ENCODE peak calls at places on chromosomes 11 and 22, in seven cellular contexts. I is esophagus squamous epithelium, F is sigmoid colon, R is A549, G is suprapubic skin, H is prostate gland, P is IMR-90. T is an unnamed sample.
A peak's percentile ranks its signal among the peaks of the same experiment; 100 is the strongest.

GRCh38 chr11:34865261-34865660 is 50.9 kb downstream of the APIP start:
- DNase-seq in F (no peak), H (no peak), P (no peak), I (no peak), G (no peak), R (no peak), T (no peak)

GRCh38 chr22:49502126-49502826 is 325.4 kb downstream of the BRD1 start:
- DNase-seq in R (peak; percentile 53), P (no peak), F (no peak), H (no peak), I (no peak), G (no peak), T (peak; percentile 70)

GRCh38 chr11:103202048-103202651 is 92.9 kb downstream of the DYNC2H1 start:
- DNase-seq in G (no peak), R (peak; percentile 51), H (no peak), I (no peak), P (peak; percentile 63), F (no peak), T (peak; percentile 2)

GRCh38 chr11:125404136-125404810 is 91.8 kb downstream of the FEZ1 start:
- DNase-seq in R (no peak), P (no peak), F (no peak), H (no peak), I (no peak), G (peak; percentile 50), T (no peak)

GRCh38 chr11:74442601-74443000 is 24.7 kb downstream of the KCNE3 start:
- DNase-seq in R (peak; percentile 42), P (peak; percentile 52), G (no peak), F (no peak), I (no peak), H (no peak), T (no peak)

GRCh38 chr22:49392841-49393510 is 434.7 kb downstream of the BRD1 start:
- DNase-seq in R (no peak), G (peak; percentile 33), P (no peak), F (peak; percentile 21), I (no peak), H (no peak), T (no peak)

GRCh38 chr11:113859665-113860064 is 15.7 kb downstream of the USP28 start:
- DNase-seq in P (no peak), H (peak; percentile 15), F (no peak), G (no peak), R (no peak), I (no peak), T (no peak)

GRCh38 chr22:48237466-48237865 is 1475.0 kb downstream of the TBC1D22A start:
- DNase-seq in P (no peak), F (no peak), R (no peak), I (no peak), G (no peak), H (no peak), T (no peak)

GRCh38 chr11:128476031-128476430 is 111.3 kb downstream of the ETS1 start:
- DNase-seq in H (no peak), F (no peak), G (no peak), R (no peak), P (no peak), I (no peak), T (no peak)

GRCh38 chr11:8268530-8269461 is 5.1 kb upstream of the LMO1 start:
- DNase-seq in I (no peak), H (no peak), F (peak; percentile 47), P (no peak), G (peak; percentile 49), R (no peak), T (no peak)

GRCh38 chr11:9172394-9172793 is 81.0 kb upstream of the SCUBE2 start:
- DNase-seq in G (no peak), H (no peak), R (no peak), P (no peak), F (no peak), I (no peak), T (no peak)

GRCh38 chr11:84671325-84672019 is 955.7 kb downstream of the DLG2 start:
- DNase-seq in R (peak; percentile 3), H (peak; percentile 50), F (no peak), G (no peak), I (no peak), P (no peak), T (no peak)

GRCh38 chr11:77253690-77254089 is 47.8 kb downstream of the GDPD4 start:
- DNase-seq in P (no peak), H (no peak), R (no peak), G (no peak), I (no peak), F (no peak), T (no peak)

GRCh38 chr11:112361396-112361795 is 100.7 kb upstream of the PLET1 start:
- DNase-seq in R (no peak), G (no peak), P (no peak), H (no peak), F (no peak), I (no peak), T (no peak)

GRCh38 chr22:19874307-19875060 is 19.8 kb upstream of the GNB1L start:
- DNase-seq in I (no peak), P (no peak), G (peak; percentile 67), R (no peak), H (peak; percentile 73), F (peak; percentile 63), T (no peak)

GRCh38 chr11:86958259-86958658 is 3.1 kb upstream of the FZD4 start:
- DNase-seq in H (no peak), I (no peak), G (no peak), R (no peak), F (no peak), P (no peak), T (no peak)

GRCh38 chr11:86955111-86955673 is at the start of gene FZD4:
- DNase-seq in P (peak; percentile 78), H (peak; percentile 90), F (peak; percentile 95), R (peak; percentile 88), I (no peak), G (peak; percentile 90), T (peak; percentile 60)

GRCh38 chr11:86954288-86955110 is 696 bp downstream of the FZD4 start:
- DNase-seq in R (peak; percentile 20), G (no peak), H (no peak), I (no peak), F (peak; percentile 72), P (no peak), T (no peak)

GRCh38 chr11:86952933-86953637 is 2.1 kb downstream of the FZD4 start:
- DNase-seq in H (no peak), G (no peak), F (no peak), I (no peak), P (peak; percentile 59), R (no peak), T (no peak)

GRCh38 chr11:86955674-86956522 is 703 bp upstream of the FZD4 start:
- DNase-seq in F (peak; percentile 93), H (peak; percentile 79), I (no peak), R (peak; percentile 76), G (peak; percentile 91), P (peak; percentile 61), T (peak; percentile 67)
- TF ChIP-seq POLR2A in F (no peak), H (peak; percentile 13), I (peak; percentile 26), R (no peak), G (no peak), P (no peak), T (no peak)

DNA sequence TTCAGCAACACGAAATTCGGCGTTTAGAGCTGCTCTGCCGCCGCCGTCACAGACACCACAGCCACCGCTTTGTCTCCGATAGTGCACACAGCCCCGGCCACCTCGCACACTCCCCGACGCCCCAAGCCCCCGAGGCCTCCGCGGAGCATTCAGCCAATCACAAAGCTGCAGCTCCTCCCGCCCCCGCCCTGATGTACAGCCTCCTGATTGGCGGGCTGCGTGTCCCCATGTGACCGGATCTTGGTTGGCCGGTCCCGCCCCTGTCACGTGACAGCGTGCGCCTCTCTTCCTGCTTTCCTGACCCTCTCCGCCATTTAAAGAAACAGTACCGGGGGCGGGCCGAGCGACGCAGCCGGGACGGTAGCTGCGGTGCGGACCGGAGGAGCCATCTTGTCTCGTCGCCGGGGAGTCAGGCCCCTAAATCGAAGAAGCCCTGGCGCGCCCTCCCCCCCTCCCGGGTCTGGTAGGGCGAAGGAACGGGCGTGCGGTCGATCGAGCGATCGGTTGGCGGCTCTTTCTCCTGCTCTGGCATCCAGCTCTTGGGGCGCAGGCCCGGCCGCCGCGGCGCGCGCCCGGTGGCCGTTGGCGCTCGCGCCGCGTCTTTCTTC is at the start of gene TUG1:
- DNase-seq in R (peak; percentile 99), H (peak; percentile 99), G (peak; percentile 99), I (peak; percentile 98), F (peak; percentile 99), P (peak; percentile 98), T (peak; percentile 88)
- TF ChIP-seq POLR2A in R (peak; percentile 17), H (peak; percentile 95), G (no peak), I (peak; percentile 90), F (peak; percentile 81), P (peak; percentile 88), T (peak; percentile 69)

DNA sequence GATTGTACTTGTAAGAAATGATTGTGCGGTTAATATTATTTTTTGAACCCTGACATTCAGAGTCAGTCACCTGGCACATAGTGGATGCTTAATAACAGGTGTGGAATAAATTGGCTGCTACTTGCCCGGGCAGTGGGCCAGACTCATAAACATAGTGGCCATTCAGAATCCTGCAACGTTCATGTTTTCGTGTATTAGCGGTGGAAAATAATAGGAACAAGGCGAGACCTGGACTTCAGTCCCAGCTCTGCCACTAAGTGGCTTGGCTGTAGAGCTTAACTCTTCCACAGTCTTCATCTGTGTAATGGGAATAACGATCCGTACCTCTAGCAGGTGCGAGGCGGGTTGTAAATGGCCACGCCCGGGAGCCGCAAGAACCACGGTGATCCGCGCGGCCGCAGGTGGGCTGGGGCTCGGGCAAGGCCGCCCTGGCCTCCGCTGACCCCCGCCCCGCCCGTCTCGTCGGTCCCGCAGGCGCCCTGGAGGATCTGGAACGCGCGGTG is 761 bp upstream of the TMEM25 start:
- DNase-seq in I (no peak), F (no peak), G (no peak), R (no peak), P (peak; percentile 5), H (peak; percentile 32), T (no peak)
- TF ChIP-seq POLR2A in I (no peak), F (no peak), G (no peak), R (no peak), P (no peak), H (no peak), T (no peak)

GRCh38 chr11:65422633-65423515 is at the start of gene NEAT1:
- DNase-seq in H (peak; percentile 97), F (peak; percentile 99), G (peak; percentile 99), R (peak; percentile 95), P (peak; percentile 92), I (peak; percentile 74), T (no peak)

GRCh38 chr11:65421204-65422103 is 1.1 kb upstream of the NEAT1 start:
- DNase-seq in F (peak; percentile 98), G (peak; percentile 99), H (peak; percentile 98), I (peak; percentile 86), P (peak; percentile 99), R (peak; percentile 97), T (peak; percentile 40)

GRCh38 chr11:65420506-65421203 is 1.9 kb upstream of the NEAT1 start:
- DNase-seq in G (no peak), F (no peak), H (no peak), I (no peak), R (no peak), P (no peak), T (no peak)

GRCh38 chr11:65423516-65424199 is 1.1 kb downstream of the NEAT1 start:
- DNase-seq in F (peak; percentile 72), P (peak; percentile 32), I (no peak), G (peak; percentile 74), H (no peak), R (peak; percentile 57), T (no peak)

DNA sequence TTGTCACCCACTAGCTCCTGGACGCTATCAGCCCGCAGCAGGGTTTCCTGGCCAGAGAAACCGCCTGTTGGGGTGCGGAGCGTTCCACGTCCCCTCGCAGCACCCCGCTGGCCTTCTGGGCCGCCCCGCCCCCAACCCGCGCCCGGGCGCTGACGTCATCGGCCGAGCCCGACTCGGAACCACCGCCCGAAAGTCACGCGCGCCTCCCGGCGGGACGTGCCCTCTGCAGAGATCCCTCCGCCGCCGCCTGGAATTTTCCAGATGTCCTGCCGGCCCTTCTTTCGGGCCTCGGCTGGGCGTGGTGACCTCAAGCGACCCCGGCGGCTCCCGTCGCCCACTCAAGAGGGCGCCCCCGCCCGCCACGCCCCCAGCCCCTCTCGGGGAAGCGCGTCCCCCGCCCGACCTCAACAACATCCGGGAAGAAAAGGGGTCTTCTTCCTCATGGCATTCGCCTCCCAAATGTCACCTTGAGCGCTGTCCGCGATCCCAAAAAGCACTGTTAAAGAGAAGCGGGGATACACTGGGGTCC is 430 bp upstream of the NEAT1 start:
- DNase-seq in G (peak; percentile 98), H (peak; percentile 96), R (peak; percentile 99), F (peak; percentile 99), P (peak; percentile 97), I (peak; percentile 78), T (peak; percentile 45)
- TF ChIP-seq POLR2A in G (peak; percentile 89), H (peak; percentile 61), R (no peak), F (peak; percentile 86), P (no peak), I (peak; percentile 97), T (peak; percentile 52)